ENCODE peak calls at places on chromosomes 1 and 21, in five cellular contexts. W is H9, L is cardiac fibroblast, O is endothelial cell, D is fibroblast of mammary gland. J is an unnamed sample.

GRCh38 chr1:2396476-2396875 is 4.8 kb downstream of the RER1 start:
- DNase-seq in W (no peak), L (no peak), O (no peak), D (no peak), J (no peak)

GRCh38 chr1:247102381-247102780 is 1.8 kb downstream of the ZNF669 start:
- DNase-seq in W (no peak), L (peak; percentile 70), O (no peak), D (peak; percentile 71), J (no peak)

GRCh38 chr1:172380441-172381244 is 39.8 kb upstream of the C1orf105 start:
- DNase-seq in W (no peak), L (no peak), O (no peak), D (no peak), J (no peak)

GRCh38 chr1:6048179-6048867 is 2.6 kb downstream of the KCNAB2 start:
- DNase-seq in W (no peak), L (no peak), O (no peak), D (no peak), J (no peak)

GRCh38 chr1:93516164-93516563 is 68.2 kb downstream of the FNBP1L start:
- DNase-seq in W (no peak), L (no peak), O (no peak), D (peak; percentile 8), J (no peak)

GRCh38 chr1:9289724-9290493 is 2.8 kb upstream of the SPSB1 start:
- DNase-seq in W (no peak), L (peak; percentile 93), O (no peak), D (peak; percentile 96), J (no peak)

GRCh38 chr1:4128616-4129015 is 228.5 kb upstream of the C1orf174 start:
- DNase-seq in W (no peak), L (no peak), O (no peak), D (no peak), J (no peak)

GRCh38 chr1:29835486-29836273 is 599.4 kb downstream of the PTPRU start:
- DNase-seq in W (peak; percentile 28), L (no peak), O (no peak), D (peak; percentile 1), J (no peak)

GRCh38 chr1:86423873-86424272 is at the start of gene CLCA2:
- DNase-seq in W (no peak), L (no peak), O (no peak), D (no peak), J (no peak)

GRCh38 chr1:191438979-191439378 is 719.3 kb upstream of the RGS18 start:
- DNase-seq in W (no peak), L (no peak), O (no peak), D (no peak), J (no peak)

GRCh38 chr1:39105061-39105840 is 79.1 kb downstream of the NDUFS5 start:
- DNase-seq in W (peak; percentile 46), L (peak; percentile 55), O (peak; percentile 72), D (peak; percentile 45), J (peak; percentile 63)

GRCh38 chr1:117671781-117672501 is 66.1 kb downstream of the TENT5C start:
- DNase-seq in W (peak; percentile 72), L (peak; percentile 34), O (peak; percentile 42), D (peak; percentile 40), J (no peak)
- TF ChIP-seq CTCF in W (peak; percentile 52), L (peak; percentile 22), O (no peak), D (peak; percentile 20), J (peak; percentile 31)

GRCh38 chr1:70528591-70529333 is 117.7 kb downstream of the CTH start:
- DNase-seq in W (peak; percentile 69), L (peak; percentile 48), O (peak; percentile 38), D (peak; percentile 42), J (no peak)
- TF ChIP-seq CTCF in W (peak; percentile 86), L (peak; percentile 70), O (no peak), D (peak; percentile 76), J (peak; percentile 72)

GRCh38 chr1:208089151-208089550 is 155.0 kb downstream of the PLXNA2 start:
- DNase-seq in W (no peak), L (no peak), O (no peak), D (no peak), J (no peak)
- TF ChIP-seq CTCF in W (no peak), L (no peak), O (no peak), D (no peak), J (no peak)

GRCh38 chr21:27045281-27045985 is 78.5 kb upstream of the ADAMTS5 start:
- DNase-seq in W (no peak), L (no peak), O (no peak), D (peak; percentile 70), J (no peak)
- TF ChIP-seq CTCF in W (no peak), L (no peak), O (no peak), D (no peak), J (no peak)

GRCh38 chr21:43728467-43729390 is 9.8 kb downstream of the PDXK start:
- DNase-seq in W (peak; percentile 87), L (peak; percentile 98), O (peak; percentile 69), D (peak; percentile 98), J (peak; percentile 49)

GRCh38 chr21:43726686-43727570 is 8.0 kb downstream of the PDXK start:
- DNase-seq in W (no peak), L (no peak), O (no peak), D (no peak), J (no peak)

GRCh38 chr21:43723648-43724047 is 4.7 kb downstream of the PDXK start:
- DNase-seq in W (no peak), L (no peak), O (no peak), D (no peak), J (no peak)

GRCh38 chr21:43731476-43731875 is 12.5 kb downstream of the PDXK start:
- DNase-seq in W (no peak), L (no peak), O (no peak), D (no peak), J (no peak)

DNA sequence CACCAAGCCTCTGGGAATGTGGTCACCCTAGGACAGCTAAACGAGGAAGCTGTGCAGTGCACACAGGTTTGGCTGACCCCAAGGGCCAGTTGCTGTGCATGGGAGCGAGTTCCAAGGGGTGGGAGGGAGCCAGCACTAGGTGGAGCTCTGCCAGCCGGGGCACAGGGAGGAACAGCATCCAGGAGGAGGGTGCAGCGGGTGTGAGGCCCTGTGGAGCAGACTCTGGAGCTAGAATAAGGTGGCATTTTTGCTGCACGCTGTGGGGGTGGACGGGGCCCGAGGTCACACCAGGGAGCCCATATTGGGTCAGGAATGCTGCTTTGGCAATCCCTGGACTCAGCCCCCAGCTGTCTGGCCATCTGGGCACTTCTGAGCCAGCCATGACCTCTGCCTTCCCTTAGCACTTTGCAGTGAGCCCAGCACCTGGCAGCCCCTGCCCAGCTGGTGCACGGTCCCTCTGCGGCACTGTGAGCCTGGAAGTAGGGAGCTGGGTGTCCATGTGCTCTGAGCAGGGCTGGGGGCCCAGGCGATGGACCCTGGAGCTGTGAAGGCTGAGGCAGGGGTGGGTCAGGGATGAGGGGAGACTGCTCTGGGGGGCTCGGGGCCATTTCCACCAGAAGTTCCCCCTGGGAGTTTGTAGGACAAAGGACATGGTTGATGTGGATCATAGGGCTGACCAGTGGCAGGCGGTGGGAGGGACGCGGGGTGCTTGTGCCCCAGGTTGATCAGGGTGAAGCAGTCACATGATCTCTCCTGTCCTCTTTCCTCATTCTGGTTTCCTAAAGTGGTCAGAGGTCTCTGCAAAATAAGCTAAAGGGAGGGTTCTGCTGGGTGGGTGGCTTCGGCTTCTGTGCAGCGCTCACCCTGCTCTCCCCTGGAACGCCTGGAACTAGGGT is 8.9 kb downstream of the PDXK start:
- DNase-seq in W (peak; percentile 50), L (peak; percentile 43), O (no peak), D (no peak), J (no peak)
- TF ChIP-seq CTCF in W (peak; percentile 47), L (no peak), O (no peak), D (no peak), J (no peak)

GRCh38 chr1:34162852-34163766 is 1.9 kb downstream of the CSMD2 start:
- DNase-seq in W (peak; percentile 90), L (peak; percentile 70), O (peak; percentile 83), D (peak; percentile 87), J (peak; percentile 61)
- TF ChIP-seq CTCF in W (peak; percentile 83), L (peak; percentile 48), O (peak; percentile 60), D (peak; percentile 70), J (peak; percentile 77)

GRCh38 chr1:41662061-41662655 is 177.7 kb upstream of the EDN2 start:
- DNase-seq in W (peak; percentile 66), L (peak; percentile 75), O (peak; percentile 46), D (peak; percentile 79), J (no peak)

GRCh38 chr1:41659903-41660302 is 175.4 kb upstream of the EDN2 start:
- DNase-seq in W (no peak), L (no peak), O (no peak), D (no peak), J (no peak)

GRCh38 chr1:41660570-41661427 is 176.3 kb upstream of the EDN2 start:
- DNase-seq in W (no peak), L (no peak), O (no peak), D (no peak), J (no peak)

GRCh38 chr1:41662656-41663437 is 178.4 kb upstream of the EDN2 start:
- DNase-seq in W (peak; percentile 45), L (peak; percentile 76), O (peak; percentile 44), D (peak; percentile 90), J (peak; percentile 31)

GRCh38 chr1:41661428-41662060 is 177.1 kb upstream of the EDN2 start:
- DNase-seq in W (no peak), L (no peak), O (no peak), D (no peak), J (no peak)
- TF ChIP-seq CTCF in W (no peak), L (no peak), O (no peak), D (no peak), J (no peak)

GRCh38 chr21:30268608-30269197 is 14.0 kb downstream of the KRTAP24-1 start:
- DNase-seq in W (peak; percentile 46), L (peak; percentile 0), O (no peak), D (peak; percentile 11), J (no peak)
- TF ChIP-seq CTCF in W (peak; percentile 81), L (no peak), O (peak; percentile 44), D (peak; percentile 40), J (peak; percentile 36)

GRCh38 chr1:94532077-94532476 is 9.5 kb downstream of the F3 start:
- DNase-seq in W (no peak), L (no peak), O (no peak), D (no peak), J (no peak)
- TF ChIP-seq CTCF in W (peak; percentile 32), L (no peak), O (no peak), D (no peak), J (no peak)

J was measured in progenitor cell of endocrine pancreas.